ENCODE peak calls at places on chromosomes 13 and 19, in eight cellular contexts. T, P, H, U, O, Y, Z and K are unnamed samples.

GRCh38 chr13:112638919-112639318 is 50.9 kb upstream of the ATP11A start:
- DNase-seq in T (no peak), P (no peak), H (peak; percentile 46), U (no peak), O (no peak), Y (no peak), Z (no peak), K (no peak)

GRCh38 chr19:43527860-43528622 is 1.0 kb upstream of the ETHE1 start:
- DNase-seq in T (peak; percentile 43), P (peak; percentile 22), H (no peak), U (no peak), O (no peak), Y (no peak), Z (no peak), K (peak; percentile 80)

GRCh38 chr13:31236211-31236786 is 36.5 kb downstream of the B3GLCT start:
- DNase-seq in T (no peak), P (no peak), H (no peak), U (peak; percentile 72), O (peak; percentile 35), Y (peak; percentile 38), Z (no peak), K (no peak)

GRCh38 chr13:79405501-79405830 is 589 bp downstream of the RBM26 start:
- DNase-seq in T (no peak), P (no peak), H (no peak), U (no peak), O (no peak), Y (peak; percentile 49), Z (no peak), K (no peak)

GRCh38 chr19:56080669-56081401 is 40.3 kb downstream of the ZNF787 start:
- DNase-seq in T (peak; percentile 83), P (peak; percentile 88), H (peak; percentile 90), U (peak; percentile 89), O (peak; percentile 66), Y (peak; percentile 83), Z (no peak), K (peak; percentile 85)

GRCh38 chr13:73090812-73091187 is 32.0 kb downstream of the KLF5 start:
- DNase-seq in T (no peak), P (no peak), H (no peak), U (no peak), O (no peak), Y (no peak), Z (no peak), K (no peak)

GRCh38 chr13:112842931-112843391 is 126.1 kb upstream of the MCF2L start:
- DNase-seq in T (no peak), P (no peak), H (no peak), U (no peak), O (no peak), Y (no peak), Z (no peak), K (peak; percentile 75)

GRCh38 chr19:50479761-50480251 is 3.2 kb upstream of the GARIN5A start:
- DNase-seq in T (no peak), P (no peak), H (peak; percentile 46), U (no peak), O (no peak), Y (no peak), Z (no peak), K (no peak)

GRCh38 chr19:3054265-3054971 is 7.9 kb downstream of the TLE5 start:
- DNase-seq in T (no peak), P (no peak), H (no peak), U (no peak), O (no peak), Y (no peak), Z (no peak), K (no peak)

GRCh38 chr19:47272448-47273312 is 2.0 kb upstream of the INAFM1 start:
- DNase-seq in T (peak; percentile 55), P (peak; percentile 45), H (peak; percentile 80), U (no peak), O (no peak), Y (no peak), Z (no peak), K (peak; percentile 87)

GRCh38 chr13:23656637-23657036 is 86.4 kb downstream of the TNFRSF19 start:
- DNase-seq in T (peak; percentile 77), P (peak; percentile 34), H (no peak), U (no peak), O (no peak), Y (peak; percentile 48), Z (no peak), K (no peak)

GRCh38 chr19:3285647-3286176 is 61.3 kb downstream of the CELF5 start:
- DNase-seq in T (no peak), P (no peak), H (peak; percentile 79), U (no peak), O (no peak), Y (no peak), Z (no peak), K (no peak)

GRCh38 chr19:42247631-42248199 is 5.3 kb upstream of the GSK3A start:
- DNase-seq in T (no peak), P (no peak), H (no peak), U (no peak), O (no peak), Y (no peak), Z (no peak), K (no peak)

GRCh38 chr13:113726961-113727411 is 32.0 kb upstream of the TMEM255B start:
- DNase-seq in T (no peak), P (peak; percentile 34), H (peak; percentile 62), U (no peak), O (peak; percentile 40), Y (no peak), Z (no peak), K (peak; percentile 73)

GRCh38 chr19:56966225-56966696 is 125.7 kb upstream of the PEG3 start:
- DNase-seq in T (no peak), P (no peak), H (no peak), U (no peak), O (no peak), Y (no peak), Z (no peak), K (no peak)

GRCh38 chr13:59835569-59835968 is 328.2 kb downstream of the DIAPH3 start:
- DNase-seq in T (no peak), P (no peak), H (no peak), U (no peak), O (no peak), Y (no peak), Z (no peak), K (no peak)

GRCh38 chr13:59837101-59837500 is 326.6 kb downstream of the DIAPH3 start:
- DNase-seq in T (no peak), P (no peak), H (no peak), U (peak; percentile 25), O (no peak), Y (no peak), Z (no peak), K (no peak)

GRCh38 chr13:59829690-59830089 is 334.0 kb downstream of the DIAPH3 start:
- DNase-seq in T (no peak), P (no peak), H (no peak), U (no peak), O (no peak), Y (no peak), Z (no peak), K (no peak)

DNA sequence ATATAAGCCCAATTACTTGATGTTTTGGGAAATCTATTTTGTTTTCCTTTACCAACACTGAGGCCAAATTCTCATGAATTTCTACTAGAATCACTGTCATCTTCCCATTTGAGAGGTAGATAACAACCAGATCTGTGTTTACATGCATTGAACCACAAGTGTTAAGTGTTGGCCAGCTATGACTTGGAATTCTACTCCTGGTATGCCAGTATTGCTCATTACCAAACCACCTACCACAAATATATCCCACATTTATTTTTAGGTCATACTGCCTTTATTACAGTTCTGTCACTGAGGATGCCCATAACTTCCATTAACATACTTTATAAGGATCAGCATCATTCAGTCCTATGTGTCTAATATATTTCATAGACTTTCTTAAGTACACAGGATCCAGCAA is 328.9 kb downstream of the DIAPH3 start:
- DNase-seq in T (no peak), P (no peak), H (no peak), U (no peak), O (no peak), Y (no peak), Z (no peak), K (no peak)
- H3K27ac ChIP-seq in T (no peak overlapping the region), P (no peak overlapping the region), H (no peak overlapping the region), U (peak overlapping the region; percentile 26), O (no peak overlapping the region), Y (no peak overlapping the region), Z (no peak overlapping the region), K (no peak overlapping the region)

GRCh38 chr19:45973564-45974338 is at the start of gene NOVA2:
- DNase-seq in T (peak; percentile 84), P (peak; percentile 54), H (peak; percentile 76), U (peak; percentile 70), O (no peak), Y (peak; percentile 95), Z (no peak), K (peak; percentile 71)
- H3K4me3 ChIP-seq in T (peak within 1 kb of the TSS; percentile 44), P (no peak within 1 kb of the TSS), H (peak within 1 kb of the TSS; percentile 46), U (no peak within 1 kb of the TSS), O (no peak within 1 kb of the TSS), Y (peak within 1 kb of the TSS; percentile 68), Z (peak within 1 kb of the TSS; percentile 39), K (no peak within 1 kb of the TSS)

GRCh38 chr19:44954278-44954648 is 917 bp upstream of the CLPTM1 start:
- DNase-seq in T (no peak), P (no peak), H (no peak), U (no peak), O (no peak), Y (no peak), Z (no peak), K (no peak)

GRCh38 chr19:44958090-44958489 is 2.9 kb downstream of the CLPTM1 start:
- DNase-seq in T (no peak), P (no peak), H (no peak), U (no peak), O (no peak), Y (no peak), Z (no peak), K (no peak)

GRCh38 chr19:44954649-44955499 is at the start of gene CLPTM1:
- DNase-seq in T (peak; percentile 97), P (peak; percentile 98), H (peak; percentile 99), U (peak; percentile 99), O (peak; percentile 98), Y (peak; percentile 96), Z (peak; percentile 87), K (peak; percentile 99)

GRCh38 chr19:44959691-44960090 is 4.5 kb downstream of the CLPTM1 start:
- DNase-seq in T (no peak), P (no peak), H (no peak), U (no peak), O (no peak), Y (no peak), Z (no peak), K (no peak)

GRCh38 chr19:44955500-44956439 is 590 bp downstream of the CLPTM1 start:
- DNase-seq in T (no peak), P (no peak), H (no peak), U (no peak), O (no peak), Y (peak; percentile 7), Z (no peak), K (no peak)
- H3K4me1 ChIP-seq in T (peaks cover 74% of the 10 kb centered on the region), P (peaks cover 51% of the 10 kb centered on the region), H (peaks cover 25% of the 10 kb centered on the region), U (peaks cover 13% of the 10 kb centered on the region), O (peaks cover 29% of the 10 kb centered on the region), Y (peaks cover 15% of the 10 kb centered on the region), Z (peaks cover 7% of the 10 kb centered on the region), K (no peaks in the 10 kb centered on the region)

DNA sequence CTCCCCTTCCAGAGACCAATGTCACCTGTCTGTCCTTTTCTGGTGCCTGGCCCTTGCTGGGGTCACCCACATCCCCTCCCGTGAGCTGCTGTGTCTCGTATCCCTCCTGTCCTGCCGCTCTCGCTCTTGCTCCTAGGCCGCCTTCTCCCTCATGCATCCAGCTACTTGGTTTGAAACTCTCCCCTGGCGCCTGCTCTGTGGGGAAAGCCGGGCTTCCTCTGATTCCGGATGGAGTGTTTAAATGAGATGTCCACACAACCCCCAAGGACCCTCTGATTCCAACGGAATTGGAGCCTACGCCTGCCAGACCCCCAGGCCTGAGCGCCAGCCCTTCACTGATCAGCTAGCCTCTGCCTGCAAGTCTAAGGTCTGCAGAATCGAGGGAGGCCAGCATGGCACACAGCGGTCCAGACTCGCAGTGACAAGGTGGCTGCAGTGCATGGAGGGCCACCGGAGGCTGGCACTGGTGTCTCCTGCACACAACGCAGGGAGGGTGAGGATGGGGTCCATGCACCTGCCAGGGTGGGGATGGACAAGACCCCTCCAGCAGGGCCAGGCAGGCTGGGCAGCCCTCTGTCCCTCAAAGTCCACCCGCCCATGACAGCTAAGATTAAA is 47.2 kb downstream of the RFX2 start:
- DNase-seq in T (no peak), P (no peak), H (no peak), U (no peak), O (no peak), Y (no peak), Z (no peak), K (peak; percentile 66)
- H3K27ac ChIP-seq in T (no peak overlapping the region), P (no peak overlapping the region), H (peak overlapping the region; percentile 86), U (no peak overlapping the region), O (no peak overlapping the region), Y (peak overlapping the region; percentile 100), Z (no peak overlapping the region), K (peak overlapping the region; percentile 29)